ENCODE peak calls at places on chromosomes 13 and 19, in four cellular contexts. N is DND-41, M is tibial artery, O is HL-60. F is an unnamed sample.

GRCh38 chr19:48139053-48139452 is 28.4 kb upstream of the PLA2G4C start:
- DNase-seq in O (no peak), M (no peak), N (no peak), F (no peak)

GRCh38 chr19:40800339-40800996 is 1.5 kb downstream of the EGLN2 start:
- DNase-seq in O (no peak), N (no peak), M (no peak), F (no peak)

GRCh38 chr13:110559429-110559943 is 2.0 kb downstream of the RAB20 start:
- DNase-seq in O (no peak), N (no peak), M (peak), F (no peak)

GRCh38 chr19:737591-738093 is 13.3 kb upstream of the MISP start:
- DNase-seq in N (peak), O (peak), M (no peak), F (peak)

GRCh38 chr19:543912-544608 is at the start of gene GZMM:
- DNase-seq in M (no peak), O (no peak), N (peak), F (peak)

GRCh38 chr13:65966991-65967451 is 1263.1 kb downstream of the PCDH9 start:
- DNase-seq in O (peak), M (no peak), N (no peak), F (no peak)

GRCh38 chr19:590396-590745 is 690 bp downstream of the HCN2 start:
- DNase-seq in O (no peak), N (no peak), M (no peak), F (no peak)

GRCh38 chr13:111114362-111115050 is 604 bp upstream of the ARHGEF7 start:
- DNase-seq in O (peak), N (no peak), M (peak), F (peak)

GRCh38 chr19:7869910-7870511 is 4.2 kb downstream of the PRR36 start:
- DNase-seq in N (peak), O (peak), M (no peak), F (peak)

GRCh38 chr13:77028202-77028601 is 1.2 kb upstream of the FBXL3 start:
- DNase-seq in M (no peak), O (no peak), N (no peak), F (peak)

GRCh38 chr19:24054044-24054935 is 32.7 kb upstream of the ZNF254 start:
- DNase-seq in M (no peak), N (no peak), O (no peak), F (no peak)

GRCh38 chr19:58154679-58155648 is 4.4 kb upstream of the ZNF329 start:
- DNase-seq in M (peak), O (peak), N (peak), F (peak)

DNA sequence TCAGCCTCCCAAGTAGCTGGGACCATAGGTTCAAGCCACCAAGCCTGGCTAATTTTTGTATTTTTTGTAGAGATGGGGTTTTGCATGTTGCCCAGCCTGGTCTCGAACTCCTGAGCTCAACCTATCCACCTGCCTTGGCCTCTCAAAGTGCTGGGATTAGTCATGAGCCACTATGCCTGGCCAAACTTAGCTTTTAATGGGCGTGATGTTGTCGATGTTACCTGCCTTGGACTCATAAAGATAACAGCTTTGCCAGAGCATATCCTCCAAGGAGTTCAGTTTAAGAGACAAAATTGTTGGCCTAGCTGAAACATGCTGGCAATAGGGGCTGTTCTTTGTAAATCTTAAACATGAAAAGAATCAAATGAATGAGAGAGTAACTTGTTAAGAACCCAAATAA is 13.1 kb downstream of the POLR1D start:
- DNase-seq in M (no peak), O (no peak), N (no peak), F (no peak)
- H3K27ac ChIP-seq in M (no peak), O (no peak), N (no peak), F (no peak)

GRCh38 chr19:54114340-54114826 is 1.1 kb downstream of the TFPT start:
- DNase-seq in N (peak), M (no peak), O (peak), F (peak)
- H3K27ac ChIP-seq in N (peak), M (peak), O (peak), F (peak)

DNA sequence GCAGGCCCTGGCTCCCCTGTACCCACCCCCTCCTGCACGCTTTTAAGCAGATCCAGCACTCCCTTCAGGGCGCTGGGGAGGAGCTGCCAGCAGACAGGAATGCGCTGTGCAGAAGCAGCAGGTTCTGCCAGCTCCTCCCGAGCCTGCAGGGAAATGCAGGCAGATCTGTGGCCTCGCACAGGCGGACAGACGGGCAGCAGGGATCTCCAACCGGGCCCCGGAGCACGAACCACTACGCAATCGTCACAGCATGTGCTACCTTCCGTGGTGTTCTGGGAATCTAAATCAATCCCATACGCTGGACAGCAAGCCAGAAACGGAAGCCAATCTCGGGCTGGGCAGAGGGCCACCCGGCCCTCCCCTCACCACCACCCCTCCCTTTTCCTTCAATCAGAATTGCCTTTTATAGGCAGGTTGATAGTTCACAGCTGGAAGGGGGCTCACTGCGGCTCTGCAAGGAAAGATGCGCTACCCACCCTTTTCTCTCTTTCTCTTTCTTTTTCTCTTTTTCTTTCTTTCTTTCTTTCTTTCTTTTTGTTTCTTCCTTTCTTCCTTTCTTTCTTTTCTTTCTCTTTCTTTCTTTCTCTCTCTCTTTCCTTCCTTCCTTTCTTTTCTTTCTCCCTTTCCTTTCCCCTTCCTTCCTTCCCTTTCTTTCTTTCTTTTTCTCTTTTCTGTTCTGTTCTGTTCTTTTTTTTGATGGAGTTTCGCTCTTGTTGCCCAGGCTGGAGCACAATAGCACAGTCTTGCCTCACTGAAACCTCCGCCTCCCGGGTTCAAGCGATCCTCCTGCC is 99.9 kb downstream of the GNG7 start:
- DNase-seq in M (peak), O (no peak), N (no peak), F (no peak)
- H3K27ac ChIP-seq in M (peak), O (no peak), N (no peak), F (no peak)

GRCh38 chr13:33487575-33488243 is 202.2 kb upstream of the STARD13 start:
- DNase-seq in N (no peak), O (peak), M (no peak), F (no peak)

GRCh38 chr13:33494596-33495214 is 209.2 kb upstream of the STARD13 start:
- DNase-seq in M (no peak), O (no peak), N (no peak), F (no peak)

GRCh38 chr13:33493672-33494365 is 208.3 kb upstream of the STARD13 start:
- DNase-seq in N (no peak), M (no peak), O (no peak), F (no peak)

GRCh38 chr13:33489563-33489962 is 204.0 kb upstream of the STARD13 start:
- DNase-seq in O (no peak), M (no peak), N (no peak), F (no peak)

GRCh38 chr13:33490461-33491327 is 205.1 kb upstream of the STARD13 start:
- DNase-seq in N (no peak), O (no peak), M (no peak), F (no peak)
- H3K27ac ChIP-seq in N (no peak), O (no peak), M (peak), F (no peak)

DNA sequence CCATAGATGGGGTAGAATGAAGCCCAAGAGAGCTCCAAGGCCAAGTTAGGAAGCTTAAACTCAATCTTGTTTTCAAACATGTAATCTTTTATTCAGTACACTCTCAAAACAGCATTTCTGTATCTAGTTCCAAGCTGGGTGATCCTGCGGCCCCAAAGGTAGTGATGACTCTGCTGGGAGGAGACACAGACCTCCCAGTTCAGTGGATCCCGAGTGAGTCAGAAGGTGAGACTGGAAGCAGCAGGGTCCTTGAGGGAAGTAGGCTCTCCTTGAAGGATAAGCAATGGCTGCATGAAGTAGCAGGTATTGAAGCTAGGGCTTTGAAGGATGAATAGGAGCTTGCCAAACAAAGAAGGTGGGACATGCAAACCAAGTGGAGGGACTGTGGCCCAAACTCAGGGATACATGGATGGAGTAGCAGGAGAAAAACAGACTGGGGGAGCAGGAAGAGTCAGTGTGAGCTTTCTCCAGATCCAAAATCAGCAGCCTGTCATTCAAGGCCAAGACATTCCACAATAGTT is 9.6 kb downstream of the TINCR start:
- DNase-seq in M (no peak), N (no peak), O (no peak), F (no peak)
- H3K27ac ChIP-seq in M (no peak), N (no peak), O (no peak), F (no peak)

DNA sequence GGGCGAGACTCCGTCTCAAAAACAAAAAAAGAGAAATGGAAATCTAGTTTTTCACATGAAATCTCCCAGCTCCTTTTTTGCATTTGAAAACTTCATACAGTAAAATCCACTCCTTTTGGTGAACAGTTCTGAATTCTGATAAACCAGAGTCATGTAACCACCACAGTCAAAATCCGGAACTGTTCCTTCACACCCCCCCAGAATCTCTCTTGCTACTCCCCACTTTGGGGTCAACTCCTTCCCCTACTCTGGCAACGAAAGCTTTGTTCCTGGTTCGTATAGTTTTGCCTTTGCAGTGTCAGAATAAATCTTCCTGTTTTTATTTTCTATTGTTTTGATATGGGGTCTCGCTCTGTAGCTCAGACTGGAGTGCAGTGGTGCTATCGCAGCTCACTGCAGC is 23.7 kb downstream of the RCN3 start:
- DNase-seq in M (no peak), O (no peak), N (no peak), F (no peak)
- H3K27ac ChIP-seq in M (no peak), O (no peak), N (no peak), F (peak)

DNA sequence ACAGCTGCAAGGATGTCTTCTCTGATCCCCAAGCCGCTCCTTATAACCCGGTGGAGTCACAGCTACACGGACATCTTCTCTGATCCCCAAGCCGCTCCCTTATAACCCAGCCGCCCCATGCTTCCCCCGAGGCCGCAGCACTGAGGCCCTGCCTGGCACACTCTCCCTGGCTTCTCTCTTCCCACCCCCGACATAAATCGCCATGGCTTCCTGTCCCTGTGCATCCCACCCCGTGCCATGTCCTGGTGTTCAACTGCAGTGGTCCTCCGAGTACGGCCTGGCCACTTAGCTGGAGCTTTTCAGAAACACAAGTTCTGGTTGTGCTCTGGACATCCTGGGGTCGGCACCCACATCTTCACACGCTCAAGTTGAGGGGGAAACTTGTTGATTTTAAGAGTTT is 60.4 kb downstream of the RASA3 start:
- DNase-seq in N (no peak), O (no peak), M (peak), F (no peak)
- H3K27ac ChIP-seq in N (no peak), O (no peak), M (no peak), F (no peak)

GRCh38 chr19:6754653-6755463 is 12.4 kb downstream of the SH2D3A start:
- DNase-seq in O (no peak), M (no peak), N (no peak), F (no peak)

GRCh38 chr19:6754136-6754535 is 13.1 kb downstream of the SH2D3A start:
- DNase-seq in O (no peak), M (no peak), N (no peak), F (no peak)

GRCh38 chr19:6752257-6753177 is 13.0 kb downstream of the TRIP10 start:
- DNase-seq in M (no peak), O (no peak), N (no peak), F (no peak)

GRCh38 chr19:6751189-6751588 is 11.7 kb downstream of the TRIP10 start:
- DNase-seq in N (no peak), O (no peak), M (no peak), F (no peak)

DNA sequence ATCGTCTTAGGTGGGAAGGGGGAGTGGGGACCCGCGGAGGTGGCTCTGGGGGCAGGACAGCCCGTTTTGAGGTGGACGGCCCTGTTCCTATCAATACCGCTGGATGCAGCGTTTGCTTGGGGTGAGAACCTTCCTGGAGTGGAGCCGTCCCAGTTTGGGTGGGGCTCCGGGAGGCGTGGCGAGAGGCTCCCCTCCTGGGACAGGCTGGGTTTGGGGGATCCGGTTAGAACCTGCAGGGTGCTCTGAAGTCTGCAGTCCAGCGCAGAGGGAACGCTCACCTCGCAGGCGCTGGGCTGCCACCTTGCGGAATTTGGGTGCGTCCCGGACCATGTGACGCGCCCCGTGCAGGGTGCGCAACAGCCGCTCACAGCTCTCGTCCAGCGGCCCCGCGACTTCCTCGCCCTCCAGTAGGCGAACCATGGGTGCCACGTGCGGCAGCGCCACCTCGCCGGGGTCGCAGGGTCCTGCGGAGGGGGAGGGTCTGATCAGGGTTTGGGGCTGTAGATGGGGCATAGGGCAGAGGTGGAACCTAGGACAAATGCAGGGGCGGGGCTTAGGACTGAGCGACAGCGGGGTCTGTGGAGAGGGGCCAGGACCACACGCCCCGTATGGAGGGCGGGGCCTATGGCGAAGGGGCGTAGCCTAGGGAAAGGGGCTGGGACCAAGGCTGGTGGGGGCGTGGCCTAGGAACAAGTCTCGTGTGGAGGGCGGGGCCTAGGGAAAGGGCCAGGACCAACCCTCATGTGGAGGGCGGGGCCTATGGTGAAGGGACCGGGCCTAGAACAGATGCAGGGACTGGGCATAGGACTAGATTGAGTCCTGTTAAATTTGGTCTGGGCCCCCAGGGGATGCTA is 13.8 kb downstream of the SH2D3A start:
- DNase-seq in M (peak), O (peak), N (peak), F (peak)
- H3K27ac ChIP-seq in M (peak), O (peak), N (peak), F (peak)

DNA sequence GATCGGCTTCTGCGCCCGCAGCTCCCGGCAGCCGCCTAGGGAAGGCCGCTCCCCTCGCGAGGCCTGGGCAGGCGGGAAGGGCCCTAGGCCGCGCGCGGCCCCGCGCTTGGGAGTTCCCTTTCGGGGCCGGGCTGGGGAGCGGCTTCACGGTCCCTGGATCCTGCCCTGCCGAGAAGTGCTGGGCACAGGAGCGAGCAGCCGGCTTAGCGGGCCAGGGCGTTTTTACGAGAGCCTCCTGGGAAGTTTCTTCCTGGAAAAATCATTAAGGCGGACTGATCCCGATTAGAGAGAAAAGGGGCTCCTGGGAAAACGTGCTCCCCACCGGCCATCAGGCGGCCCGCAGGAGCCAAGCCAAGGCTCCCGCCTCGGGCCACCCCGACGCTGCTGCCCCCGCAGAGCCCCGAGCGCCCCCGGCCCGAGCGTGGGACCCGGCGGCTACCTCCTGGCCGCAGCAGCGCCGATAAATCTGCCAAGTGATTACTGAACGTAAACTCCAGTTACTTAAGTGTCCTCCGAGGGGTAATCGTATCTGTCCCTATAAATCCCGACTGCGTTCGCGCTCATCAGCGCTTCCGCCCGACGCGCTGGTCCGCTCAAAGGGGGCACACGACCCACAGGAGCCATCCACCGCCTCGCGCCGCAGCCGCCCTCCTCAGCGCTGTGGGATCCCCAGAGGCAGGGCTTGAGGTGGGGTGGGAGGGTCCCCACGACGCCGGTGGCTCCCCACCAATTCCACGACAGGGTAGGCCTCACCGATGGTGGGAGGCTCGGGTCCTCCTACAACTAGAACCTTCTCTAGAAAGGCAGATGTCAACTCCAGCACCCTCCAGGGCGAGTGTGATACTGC is 2.8 kb downstream of the ZIC5 start:
- DNase-seq in N (no peak), O (no peak), M (no peak), F (no peak)
- H3K27ac ChIP-seq in N (no peak), O (no peak), M (no peak), F (no peak)

F was measured in CD4-positive, CD25-positive, alpha-beta regulatory T cell.